ENCODE peak calls at places on chromosomes 6 and 20, in five cellular contexts. Q, I, U, E and W are unnamed samples.
A peak's percentile ranks its signal among the peaks of the same experiment; 100 is the strongest.

GRCh38 chr6:106894978-106895702 is 79.4 kb downstream of the CD24 start:
- DNase-seq in Q (no peak), I (peak; percentile 88), U (no peak), E (no peak), W (peak; percentile 66)

GRCh38 chr20:35232575-35232974 is 6.1 kb downstream of the MMP24 start:
- DNase-seq in Q (no peak), I (peak; percentile 43), U (no peak), E (peak; percentile 61), W (no peak)

GRCh38 chr6:35775031-35775430 is 1.4 kb upstream of the CLPSL2 start:
- DNase-seq in Q (no peak), I (no peak), U (no peak), E (no peak), W (no peak)

GRCh38 chr6:68958327-68958726 is 323.2 kb downstream of the ADGRB3 start:
- DNase-seq in Q (no peak), I (no peak), U (no peak), E (no peak), W (peak; percentile 30)

GRCh38 chr6:39377530-39377929 is 55.0 kb upstream of the KCNK16 start:
- DNase-seq in Q (no peak), I (peak; percentile 45), U (no peak), E (peak; percentile 71), W (peak; percentile 67)

GRCh38 chr6:47094351-47094925 is 52.3 kb upstream of the ADGRF1 start:
- DNase-seq in Q (no peak), I (peak; percentile 74), U (no peak), E (no peak), W (peak; percentile 75)

GRCh38 chr6:88725111-88725711 is 238.2 kb downstream of the RNGTT start:
- DNase-seq in Q (peak; percentile 74), I (no peak), U (no peak), E (no peak), W (peak; percentile 16)

GRCh38 chr20:42183147-42183546 is 565.0 kb upstream of the CHD6 start:
- DNase-seq in Q (no peak), I (no peak), U (no peak), E (no peak), W (no peak)

GRCh38 chr6:4371207-4371921 is 236.0 kb upstream of the ECI2 start:
- DNase-seq in Q (peak; percentile 87), I (no peak), U (no peak), E (peak; percentile 82), W (peak; percentile 20)

GRCh38 chr6:14630136-14630535 is 512.6 kb downstream of the CD83 start:
- DNase-seq in Q (no peak), I (no peak), U (no peak), E (no peak), W (no peak)

GRCh38 chr6:20559924-20560551 is 25.8 kb downstream of the CDKAL1 start:
- DNase-seq in Q (no peak), I (no peak), U (no peak), E (no peak), W (no peak)

GRCh38 chr6:138278326-138278725 is 60.0 kb upstream of the PBOV1 start:
- DNase-seq in Q (no peak), I (peak; percentile 73), U (no peak), E (peak; percentile 22), W (no peak)